ENCODE peak calls at places on chromosomes 11 and 22, in seven cellular contexts. I is bronchial epithelial cell, Q is astrocyte, K is astrocyte of the spinal cord, Y is NB4, F is tibial artery, B is fibroblast of pulmonary artery. A is an unnamed sample.
A peak's percentile ranks its signal among the peaks of the same experiment; 100 is the strongest.

GRCh38 chr11:47783087-47783610 is 16.0 kb upstream of the FNBP4 start:
- DNase-seq in I (no peak), Q (no peak), K (no peak), Y (no peak), F (no peak), B (no peak), A (no peak)

GRCh38 chr11:43997022-43997665 is 50.6 kb upstream of the ACCSL start:
- DNase-seq in I (no peak), Q (no peak), K (no peak), Y (no peak), F (no peak), B (no peak), A (no peak)

GRCh38 chr11:124756753-124757227 is 4.7 kb upstream of the VSIG2 start:
- DNase-seq in I (no peak), Q (no peak), K (no peak), Y (no peak), F (no peak), B (no peak), A (no peak)

GRCh38 chr11:114970908-114971645 is 292.8 kb downstream of the NXPE2 start:
- DNase-seq in I (no peak), Q (no peak), K (no peak), Y (no peak), F (no peak), B (no peak), A (no peak)

GRCh38 chr11:46912526-46913150 is 5.7 kb downstream of the LRP4 start:
- DNase-seq in I (peak; percentile 36), Q (no peak), K (no peak), Y (peak; percentile 78), F (no peak), B (no peak), A (no peak)

GRCh38 chr11:128691802-128692749 is 1.8 kb upstream of the FLI1 start:
- DNase-seq in I (no peak), Q (no peak), K (no peak), Y (no peak), F (no peak), B (no peak), A (no peak)

GRCh38 chr22:25402501-25403283 is 161.8 kb upstream of the GRK3 start:
- DNase-seq in I (peak; percentile 40), Q (peak; percentile 61), K (no peak), Y (no peak), F (no peak), B (peak; percentile 64), A (peak; percentile 34)

GRCh38 chr11:95149659-95150294 is 60.1 kb downstream of the ENDOD1 start:
- DNase-seq in I (peak; percentile 58), Q (peak; percentile 56), K (peak; percentile 50), Y (no peak), F (no peak), B (peak; percentile 63), A (peak; percentile 97)

GRCh38 chr22:22959147-22959827 is 71.7 kb downstream of the IGLL5 start:
- DNase-seq in I (peak; percentile 62), Q (peak; percentile 42), K (peak; percentile 67), Y (peak; percentile 77), F (peak; percentile 51), B (peak; percentile 87), A (peak; percentile 48)

GRCh38 chr11:23727821-23728220 is 769.0 kb upstream of the LUZP2 start:
- DNase-seq in I (peak; percentile 88), Q (peak; percentile 87), K (peak; percentile 73), Y (no peak), F (no peak), B (peak; percentile 41), A (peak; percentile 12)

GRCh38 chr22:36352775-36353507 is 34.8 kb downstream of the MYH9 start:
- DNase-seq in I (no peak), Q (peak; percentile 88), K (peak; percentile 93), Y (no peak), F (peak; percentile 86), B (no peak), A (peak; percentile 71)

GRCh38 chr11:120719348-120719747 is 207.8 kb downstream of the GRIK4 start:
- DNase-seq in I (no peak), Q (no peak), K (no peak), Y (no peak), F (no peak), B (peak; percentile 1), A (peak; percentile 8)

GRCh38 chr11:72789493-72790131 is 4.2 kb downstream of the STARD10 start:
- DNase-seq in I (peak; percentile 77), Q (peak; percentile 61), K (no peak), Y (no peak), F (no peak), B (peak; percentile 40), A (peak; percentile 29)

GRCh38 chr11:396511-396947 is 2.5 kb downstream of the PKP3 start:
- DNase-seq in I (no peak), Q (no peak), K (no peak), Y (no peak), F (no peak), B (peak; percentile 36), A (no peak)

GRCh38 chr11:126267650-126268049 is 1.0 kb downstream of the SRPRA start:
- DNase-seq in I (no peak), Q (no peak), K (no peak), Y (no peak), F (no peak), B (no peak), A (no peak)

GRCh38 chr22:28034760-28035401 is 115.8 kb upstream of the PITPNB start:
- DNase-seq in I (no peak), Q (peak; percentile 40), K (peak; percentile 54), Y (no peak), F (peak; percentile 85), B (peak; percentile 85), A (no peak)

GRCh38 chr11:64863381-64864060 is 14.9 kb downstream of the EHD1 start:
- DNase-seq in I (no peak), Q (no peak), K (no peak), Y (no peak), F (no peak), B (no peak), A (no peak)
- TF ChIP-seq CTCF in I (no peak), Q (no peak), K (no peak), Y (no peak), F (no peak), B (no peak), A (no peak)

GRCh38 chr22:49915610-49916009 is 2.6 kb downstream of the ALG12 start:
- DNase-seq in I (no peak), Q (no peak), K (no peak), Y (no peak), F (no peak), B (no peak), A (no peak)
- H3K4me3 ChIP-seq in I (no peak overlapping the region), Q (no peak overlapping the region), K (no peak overlapping the region), Y (no peak overlapping the region), F (no peak overlapping the region), B (no peak overlapping the region), A (no peak overlapping the region)

GRCh38 chr11:119599864-119600593 is 129.0 kb downstream of the NECTIN1 start:
- DNase-seq in I (peak; percentile 89), Q (no peak), K (no peak), Y (no peak), F (no peak), B (no peak), A (peak; percentile 69)

GRCh38 chr11:119608201-119608600 is 120.8 kb downstream of the NECTIN1 start:
- DNase-seq in I (no peak), Q (no peak), K (no peak), Y (no peak), F (no peak), B (no peak), A (no peak)

GRCh38 chr11:119607726-119608125 is 121.3 kb downstream of the NECTIN1 start:
- DNase-seq in I (no peak), Q (no peak), K (no peak), Y (no peak), F (no peak), B (no peak), A (peak; percentile 69)

GRCh38 chr11:119605137-119605675 is 123.8 kb downstream of the NECTIN1 start:
- DNase-seq in I (no peak), Q (no peak), K (no peak), Y (no peak), F (no peak), B (no peak), A (no peak)

DNA sequence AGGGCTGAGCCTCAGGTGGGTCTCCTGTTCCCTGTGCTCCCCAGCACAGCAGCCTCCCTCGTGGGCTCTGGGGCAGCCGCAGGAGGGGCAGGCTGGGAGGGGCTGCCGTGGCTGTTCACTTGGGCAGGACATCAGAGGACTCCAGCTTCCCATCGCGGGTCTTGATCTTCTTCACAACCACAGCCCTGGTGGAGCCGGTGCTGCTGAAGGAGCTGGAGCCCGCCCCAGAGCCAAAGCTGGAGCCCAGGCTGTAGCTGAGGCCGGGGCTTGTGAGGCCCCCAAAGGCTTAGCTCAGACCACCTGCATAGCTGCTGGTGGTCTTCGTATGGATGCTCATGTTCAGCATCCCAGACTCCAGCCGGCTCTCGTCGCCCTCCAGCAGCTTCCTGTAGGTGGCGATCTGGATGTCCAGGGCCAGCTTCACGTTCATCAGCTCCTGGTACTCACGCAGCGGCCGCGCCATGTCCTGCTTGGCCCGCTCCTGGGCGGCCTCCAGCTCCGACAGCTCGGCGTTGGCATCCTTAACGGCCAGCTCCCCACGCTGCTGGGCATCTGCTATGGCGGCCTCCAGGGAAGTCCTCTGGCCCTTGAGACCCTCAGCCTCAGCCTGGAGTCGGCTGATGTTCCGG is 126.1 kb downstream of the NECTIN1 start:
- DNase-seq in I (no peak), Q (no peak), K (no peak), Y (no peak), F (no peak), B (no peak), A (no peak)
- TF ChIP-seq CTCF in I (peak; percentile 9), Q (no peak), K (peak; percentile 20), Y (peak; percentile 35), F (no peak), B (peak; percentile 5), A (no peak)

GRCh38 chr11:130426223-130427048 is 2.0 kb downstream of the ADAMTS8 start:
- DNase-seq in I (no peak), Q (no peak), K (no peak), Y (no peak), F (no peak), B (no peak), A (no peak)
- H3K4me3 ChIP-seq in I (no peak overlapping the region), Q (no peak overlapping the region), K (no peak overlapping the region), Y (no peak overlapping the region), F (peak overlapping the region; percentile 52), B (no peak overlapping the region), A (no peak overlapping the region)

DNA sequence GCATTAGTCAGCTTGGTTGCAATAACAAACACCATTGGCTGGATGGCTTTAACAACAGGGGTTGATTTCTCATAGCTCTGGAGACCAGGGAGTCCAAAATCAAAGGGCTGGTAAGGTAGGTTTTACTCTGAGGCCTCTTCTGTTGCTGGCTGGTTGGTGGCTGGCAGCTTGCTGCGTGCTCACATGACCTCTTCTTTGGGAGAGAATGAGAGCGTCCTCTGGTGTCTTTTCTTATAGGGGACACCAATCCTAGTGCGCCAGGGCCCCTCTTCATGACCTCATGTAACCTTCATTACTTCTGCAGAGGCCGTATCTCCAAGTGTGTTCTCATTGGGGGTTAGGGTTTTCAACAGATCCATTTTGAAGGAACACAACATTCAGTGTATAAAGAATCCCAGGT is 1308.3 kb downstream of the TBC1D22A start:
- DNase-seq in I (no peak), Q (no peak), K (no peak), Y (no peak), F (no peak), B (no peak), A (no peak)
- TF ChIP-seq CTCF in I (no peak), Q (no peak), K (no peak), Y (no peak), F (no peak), B (no peak), A (no peak)

GRCh38 chr22:32896951-32897350 is 95.4 kb downstream of the TIMP3 start:
- DNase-seq in I (no peak), Q (no peak), K (no peak), Y (no peak), F (no peak), B (no peak), A (no peak)
- H3K4me3 ChIP-seq in I (no peak overlapping the region), Q (no peak overlapping the region), K (no peak overlapping the region), Y (no peak overlapping the region), F (no peak overlapping the region), B (no peak overlapping the region), A (no peak overlapping the region)